ENCODE peak calls at places on chromosomes 16 and 17, in five cellular contexts. C is H1, Y is SK-N-SH, F is K562, H is GM12878. P is an unnamed sample.

GRCh38 chr16:56199164-56199563 is 7.9 kb downstream of the GNAO1 start:
- DNase-seq in Y (no peak), C (no peak), H (peak; percentile 39), F (no peak), P (no peak)

GRCh38 chr17:7218166-7218565 is 1.5 kb downstream of the DLG4 start:
- DNase-seq in H (no peak), F (no peak), C (no peak), Y (no peak), P (no peak)

GRCh38 chr17:2122641-2123302 is 67.9 kb downstream of the HIC1 start:
- DNase-seq in F (no peak), C (no peak), H (no peak), Y (peak; percentile 56), P (no peak)

GRCh38 chr16:31467151-31467550 is 4.8 kb upstream of the TGFB1I1 start:
- DNase-seq in C (no peak), F (no peak), Y (no peak), H (no peak), P (no peak)

GRCh38 chr16:89505204-89506112 is 2.7 kb upstream of the SPG7 start:
- DNase-seq in H (peak; percentile 88), F (peak; percentile 87), Y (no peak), C (no peak), P (peak; percentile 95)

GRCh38 chr16:49737541-49737940 is 118.4 kb downstream of the ZNF423 start:
- DNase-seq in F (no peak), H (no peak), Y (no peak), C (no peak), P (no peak)

GRCh38 chr17:62703776-62704380 is 76.4 kb downstream of the MRC2 start:
- DNase-seq in Y (peak; percentile 96), C (no peak), F (peak; percentile 72), H (no peak), P (no peak)

GRCh38 chr16:65227041-65227835 is 105.4 kb upstream of the CDH11 start:
- DNase-seq in F (no peak), Y (no peak), H (no peak), C (no peak), P (no peak)

GRCh38 chr17:66837883-66838665 is 3.2 kb downstream of the CACNG5 start:
- DNase-seq in C (no peak), H (no peak), F (no peak), Y (no peak), P (no peak)

GRCh38 chr16:24497405-24497804 is 42.0 kb upstream of the RBBP6 start:
- DNase-seq in F (no peak), Y (no peak), H (no peak), C (no peak), P (no peak)

GRCh38 chr17:69414408-69415274 is at the start of gene MAP2K6:
- DNase-seq in F (peak; percentile 38), H (peak; percentile 60), C (peak; percentile 46), Y (peak; percentile 79), P (no peak)

GRCh38 chr17:73901661-73902415 is 257.6 kb upstream of the SDK2 start:
- DNase-seq in C (no peak), H (no peak), F (no peak), Y (no peak), P (no peak)

GRCh38 chr17:6893382-6894205 is 62.1 kb upstream of the TEKT1 start:
- DNase-seq in H (no peak), Y (no peak), F (peak; percentile 1), C (no peak), P (no peak)

GRCh38 chr16:272633-273546 is 2.9 kb downstream of the RGS11 start:
- DNase-seq in C (no peak), H (no peak), F (no peak), Y (no peak), P (no peak)

GRCh38 chr17:4020096-4020495 is 55.9 kb upstream of the ATP2A3 start:
- DNase-seq in F (no peak), H (no peak), Y (no peak), C (no peak), P (no peak)

GRCh38 chr17:4017377-4017776 is 53.1 kb upstream of the ATP2A3 start:
- DNase-seq in F (peak; percentile 24), Y (no peak), C (no peak), H (no peak), P (no peak)

GRCh38 chr17:4014148-4014927 is 50.1 kb upstream of the ATP2A3 start:
- DNase-seq in C (no peak), F (no peak), Y (no peak), H (no peak), P (no peak)

GRCh38 chr17:4019400-4019799 is 55.2 kb upstream of the ATP2A3 start:
- DNase-seq in F (no peak), H (no peak), Y (no peak), C (no peak), P (no peak)

DNA sequence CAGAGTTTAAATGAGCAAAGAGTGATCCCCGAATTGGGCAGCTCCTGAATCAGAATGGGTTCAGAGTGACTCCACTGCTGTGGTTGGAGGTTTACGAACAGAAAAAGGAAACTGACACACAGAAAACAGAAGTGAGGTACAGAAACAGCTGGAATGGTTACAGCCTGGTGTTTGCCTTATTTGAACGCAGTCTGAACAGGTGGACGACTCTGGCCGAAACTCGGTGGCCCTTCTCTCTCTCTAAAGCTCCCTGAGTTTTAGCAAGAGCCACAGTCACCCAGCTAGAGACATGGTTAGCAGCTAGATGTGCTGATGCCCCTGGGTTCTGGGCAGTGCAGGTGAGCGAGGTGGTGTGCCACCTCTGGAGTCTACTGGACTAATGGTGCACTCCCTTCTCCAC is 54.2 kb upstream of the ATP2A3 start:
- DNase-seq in C (no peak), Y (no peak), H (no peak), F (no peak), P (no peak)
- TF ChIP-seq SIN3A in C (no peak), Y (no peak), H (no peak), F (no peak), P (no peak)

GRCh38 chr16:83699817-83700216 is 108.0 kb upstream of the HSBP1 start:
- DNase-seq in H (no peak), C (no peak), F (no peak), Y (no peak), P (no peak)

GRCh38 chr16:83706394-83706793 is 101.4 kb upstream of the HSBP1 start:
- DNase-seq in F (no peak), C (no peak), Y (no peak), H (no peak), P (no peak)

GRCh38 chr16:83701494-83701893 is 106.3 kb upstream of the HSBP1 start:
- DNase-seq in H (no peak), F (peak; percentile 63), C (no peak), Y (no peak), P (no peak)

GRCh38 chr16:83705856-83706255 is 101.9 kb upstream of the HSBP1 start:
- DNase-seq in F (no peak), C (no peak), H (no peak), Y (no peak), P (no peak)

DNA sequence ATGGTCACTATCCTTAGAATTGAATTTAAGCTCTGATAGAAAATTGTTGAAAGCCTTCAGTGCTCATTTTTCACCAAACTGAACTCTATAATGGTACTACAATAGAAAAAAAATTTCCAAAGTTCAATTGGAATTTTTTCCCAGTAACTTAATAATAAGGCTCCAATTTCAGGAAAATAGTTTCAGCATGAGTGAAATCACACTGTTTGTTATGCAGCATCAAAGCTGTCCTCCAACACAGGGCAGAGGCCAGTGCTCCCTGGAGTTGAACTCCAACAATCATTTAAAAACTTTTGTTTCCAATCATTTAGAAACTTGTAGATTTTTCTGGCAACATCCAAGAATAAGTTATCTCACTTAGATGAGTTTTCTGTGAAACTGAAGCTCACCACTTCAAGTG is 103.1 kb upstream of the HSBP1 start:
- DNase-seq in F (no peak), H (no peak), C (no peak), Y (no peak), P (no peak)
- TF ChIP-seq YY1 in F (no peak), H (no peak), C (no peak), Y (no peak), P (no peak)

GRCh38 chr17:78351449-78352006 is 8.3 kb downstream of the SOCS3 start:
- DNase-seq in C (peak; percentile 73), H (no peak), Y (no peak), F (no peak), P (no peak)
- TF ChIP-seq SIN3A in C (no peak), H (no peak), Y (no peak), F (no peak), P (no peak)

GRCh38 chr16:11050954-11051353 is 106.6 kb downstream of the CLEC16A start:
- DNase-seq in F (no peak), Y (no peak), H (no peak), C (no peak), P (no peak)

GRCh38 chr16:11051430-11052079 is 107.2 kb downstream of the CLEC16A start:
- DNase-seq in Y (no peak), C (no peak), F (no peak), H (no peak), P (no peak)

GRCh38 chr16:11052080-11052808 is 107.9 kb downstream of the CLEC16A start:
- DNase-seq in C (no peak), F (peak; percentile 41), Y (no peak), H (peak; percentile 61), P (no peak)

GRCh38 chr16:11056090-11056988 is 112.0 kb downstream of the CLEC16A start:
- DNase-seq in Y (no peak), H (no peak), C (no peak), F (no peak), P (no peak)

GRCh38 chr16:11053916-11054460 is 109.6 kb downstream of the CLEC16A start:
- DNase-seq in Y (no peak), C (no peak), F (no peak), H (no peak), P (no peak)
- TF ChIP-seq YY1 in Y (no peak), C (no peak), F (no peak), H (no peak), P (no peak)

DNA sequence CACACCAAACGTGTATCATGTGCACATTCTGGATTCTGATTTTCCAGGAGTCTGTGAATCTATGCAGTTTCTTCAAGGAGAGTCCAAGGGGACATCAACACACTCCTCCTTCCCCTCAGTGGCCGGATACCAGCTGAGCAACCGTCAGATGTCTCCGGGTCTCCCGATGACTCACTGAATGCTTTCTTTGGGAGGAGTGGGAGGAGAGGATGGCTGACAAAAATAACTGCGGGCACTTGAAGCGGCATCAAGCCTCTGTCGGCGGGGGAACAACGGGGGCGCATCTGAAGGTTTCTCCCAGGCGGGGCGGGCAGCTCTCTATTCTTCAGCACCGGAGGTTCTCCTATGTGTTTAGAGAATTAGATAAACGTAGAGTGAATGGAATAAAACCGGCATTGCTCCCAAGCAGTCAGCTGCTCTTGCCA is 24.6 kb upstream of the LRRC75A start:
- DNase-seq in C (no peak), H (no peak), F (peak; percentile 50), Y (peak; percentile 22), P (peak; percentile 22)
- TF ChIP-seq SIN3A in C (no peak), H (no peak), F (no peak), Y (peak; percentile 20), P (no peak)